ENCODE peak calls at places on chromosomes 6 and 20, in eight cellular contexts. C is endodermal cell; N is neuronal stem cell; R is mammary epithelial cell; Z is right cardiac atrium; L is cardiac muscle cell; P is CD8-positive, alpha-beta T cell; S is uterus. M is an unnamed sample. For H3K4me1, the result is how much of the 10 kb centered on the place peaks cover.

GRCh38 chr20:38473353-38473795 is 731 bp downstream of the RALGAPB start:
- DNase-seq in P (no peak), S (no peak), L (peak), C (no peak), Z (no peak), R (no peak), N (no peak), M (no peak)

GRCh38 chr6:14889172-14889571 is 356.7 kb upstream of the JARID2 start:
- DNase-seq in P (no peak), R (no peak), L (peak), S (no peak), N (no peak), Z (no peak), C (no peak), M (no peak)

GRCh38 chr6:39696986-39697788 is 28.0 kb downstream of the KIF6 start:
- DNase-seq in Z (no peak), P (no peak), N (no peak), L (no peak), C (no peak), R (no peak), S (no peak), M (no peak)

GRCh38 chr6:110951986-110952794 is 6.3 kb upstream of the GTF3C6 start:
- DNase-seq in P (no peak), R (peak), S (no peak), Z (no peak), N (no peak), L (peak), C (peak), M (no peak)

GRCh38 chr20:57831326-57831991 is 121.6 kb upstream of the PMEPA1 start:
- DNase-seq in P (no peak), C (no peak), R (no peak), L (no peak), Z (no peak), S (no peak), N (no peak), M (no peak)

GRCh38 chr6:68615965-68616364 is 19.1 kb upstream of the ADGRB3 start:
- DNase-seq in S (no peak), N (no peak), Z (no peak), L (no peak), P (no peak), C (no peak), R (no peak), M (no peak)

GRCh38 chr20:63457737-63458136 is 14.7 kb downstream of the KCNQ2 start:
- DNase-seq in P (no peak), Z (peak), L (peak), S (no peak), C (no peak), N (no peak), R (peak), M (no peak)

GRCh38 chr20:9262653-9263194 is 193.8 kb downstream of the PLCB4 start:
- DNase-seq in Z (no peak), R (no peak), P (no peak), C (no peak), S (no peak), L (peak), N (no peak), M (no peak)

DNA sequence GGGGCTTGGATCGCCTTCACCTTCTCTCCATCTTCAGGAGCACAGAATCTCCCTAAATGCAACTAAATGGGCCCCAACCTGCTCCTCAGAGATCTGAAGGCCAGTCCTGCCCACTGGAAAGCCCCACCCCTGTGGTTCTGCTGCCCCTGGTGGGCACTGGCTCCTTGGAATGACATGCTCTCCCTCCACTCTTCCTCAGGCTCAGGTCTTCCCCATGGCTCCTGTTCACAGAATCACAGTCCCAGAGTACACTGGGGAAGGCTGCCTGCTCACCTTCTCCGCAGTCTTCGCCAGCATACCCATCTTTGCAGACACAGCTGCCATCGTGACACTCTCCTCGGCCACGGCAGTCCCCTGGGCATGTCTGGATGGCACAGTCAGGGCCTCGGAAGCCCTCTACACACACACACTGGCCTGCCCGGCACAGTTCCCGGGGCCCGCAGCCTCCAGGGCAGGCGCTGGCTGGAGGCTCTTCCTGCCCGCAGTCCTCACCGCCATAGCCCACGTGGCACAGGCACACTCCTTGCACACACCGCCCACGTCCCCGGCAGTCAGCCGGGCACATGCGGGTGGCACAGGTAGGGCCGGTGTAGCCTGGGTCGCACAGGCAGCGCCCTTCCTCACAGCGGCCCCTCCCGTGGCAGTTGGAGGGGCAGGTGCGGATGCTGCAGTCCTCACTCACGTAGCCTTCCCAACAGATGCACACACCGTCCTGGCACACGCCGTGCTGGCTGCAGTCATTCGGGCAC is 13.6 kb downstream of the TNXB start:
- DNase-seq in Z (peak), N (no peak), L (no peak), R (no peak), C (no peak), S (no peak), P (no peak), M (no peak)
- H3K27ac ChIP-seq in Z (no peak), N (no peak), L (no peak), R (no peak), C (no peak), S (peak), P (no peak), M (no peak)

DNA sequence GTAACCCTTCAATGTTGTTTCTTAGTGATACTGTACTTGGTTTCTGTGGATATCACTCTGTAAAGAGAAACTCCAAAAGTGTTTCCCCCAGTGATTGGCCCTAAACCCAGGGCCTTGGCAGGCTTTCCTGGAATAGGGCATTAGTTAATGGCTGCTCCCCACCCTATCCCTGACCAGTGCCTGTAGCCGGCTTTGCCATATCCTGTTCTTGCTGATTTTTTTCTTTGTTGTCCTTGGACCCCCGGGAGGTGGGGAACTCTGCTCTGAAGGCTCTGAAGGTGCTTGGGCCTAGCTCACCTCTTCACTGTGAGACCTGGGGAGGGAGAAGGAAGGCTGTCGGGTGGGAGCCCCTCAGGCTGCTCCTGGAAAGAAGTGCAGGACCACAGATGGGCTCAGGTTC is 120.1 kb downstream of the TCP11 start:
- DNase-seq in C (peak), R (no peak), L (no peak), S (peak), Z (peak), P (no peak), N (no peak), M (peak)
- H3K4me1 ChIP-seq in C (under half), R (under half), L (half or more), S (under half), Z (under half), P (under half), N (under half), M (half or more)

DNA sequence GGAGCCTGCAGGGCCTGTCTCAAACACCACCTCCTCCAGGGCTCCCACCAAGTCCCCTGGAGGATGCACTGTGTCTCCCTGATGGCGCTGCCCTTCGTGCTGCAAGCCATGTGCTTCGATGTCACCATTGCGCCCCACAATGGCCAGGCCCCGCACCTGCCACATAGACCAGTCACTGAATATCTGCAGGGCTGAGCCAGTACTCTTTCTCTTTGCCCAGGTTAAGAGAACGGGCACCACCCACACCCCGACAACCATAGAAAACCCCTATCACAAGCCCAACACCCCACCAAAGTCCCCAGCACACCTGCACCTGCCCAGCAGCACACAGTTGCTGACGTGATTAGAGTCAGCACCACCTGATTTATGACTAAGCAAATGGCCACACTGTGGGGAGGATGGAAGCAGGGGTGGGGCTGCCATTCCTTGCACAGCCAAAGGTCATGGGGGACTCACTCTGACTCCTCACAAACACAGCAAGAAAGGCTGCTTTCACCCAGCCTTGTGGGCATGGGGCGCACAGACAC is 104.3 kb downstream of the SLC23A2 start:
- DNase-seq in P (no peak), C (peak), Z (no peak), S (no peak), R (peak), L (no peak), N (no peak), M (no peak)
- H3K27ac ChIP-seq in P (no peak), C (no peak), Z (no peak), S (no peak), R (peak), L (no peak), N (no peak), M (no peak)

GRCh38 chr6:23280445-23280844 is 711.1 kb downstream of the HDGFL1 start:
- DNase-seq in L (peak), N (no peak), R (no peak), C (no peak), Z (no peak), S (no peak), P (no peak), M (no peak)

GRCh38 chr6:23277521-23278227 is 708.3 kb downstream of the HDGFL1 start:
- DNase-seq in S (no peak), Z (no peak), P (no peak), R (no peak), L (no peak), N (no peak), C (no peak), M (no peak)

DNA sequence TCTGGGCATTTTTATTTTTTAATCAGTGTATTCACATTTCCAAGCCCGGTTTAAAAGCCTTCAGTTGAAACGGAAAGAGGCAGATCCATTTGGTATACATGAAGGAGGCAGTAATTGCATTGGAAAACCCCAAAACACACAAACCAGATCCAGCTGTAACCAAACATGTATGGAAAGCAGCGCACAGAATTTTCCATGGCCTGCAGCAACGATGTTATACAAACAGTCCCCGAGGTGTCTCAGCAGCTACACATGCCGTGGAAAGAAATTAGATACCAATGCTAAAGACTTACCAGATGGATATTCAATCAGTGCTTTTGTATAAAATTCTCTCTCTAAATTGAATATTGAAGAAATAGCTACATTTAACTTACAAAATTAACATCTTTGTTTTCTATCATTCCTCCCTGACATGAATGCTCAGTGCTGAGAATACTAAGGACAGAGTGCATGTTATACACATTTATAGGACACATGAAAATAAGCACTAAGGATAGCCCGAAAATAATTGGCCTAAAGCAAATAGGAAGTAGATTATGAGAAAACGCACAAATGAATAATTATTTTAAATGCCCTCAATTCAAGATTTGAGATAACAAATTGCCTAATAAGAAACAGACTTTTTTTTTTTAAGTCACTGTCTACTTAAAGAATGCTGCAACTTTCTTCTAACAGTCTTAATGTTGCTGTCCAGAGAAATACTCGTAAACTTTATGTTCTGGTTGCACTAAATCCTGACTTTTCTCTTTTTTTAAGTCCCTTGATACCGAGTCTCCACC is 713.1 kb downstream of the HDGFL1 start:
- DNase-seq in N (no peak), C (no peak), S (no peak), P (no peak), Z (no peak), L (no peak), R (no peak), M (no peak)
- H3K4me1 ChIP-seq in N (under half), C (under half), S (under half), P (under half), Z (under half), L (under half), R (under half), M (under half)

GRCh38 chr6:147341486-147341885 is 137.3 kb downstream of the STXBP5 start:
- DNase-seq in L (no peak), C (no peak), N (no peak), S (no peak), P (no peak), Z (no peak), R (no peak), M (no peak)
- H3K27ac ChIP-seq in L (no peak), C (no peak), N (no peak), S (no peak), P (no peak), Z (no peak), R (no peak), M (no peak)

DNA sequence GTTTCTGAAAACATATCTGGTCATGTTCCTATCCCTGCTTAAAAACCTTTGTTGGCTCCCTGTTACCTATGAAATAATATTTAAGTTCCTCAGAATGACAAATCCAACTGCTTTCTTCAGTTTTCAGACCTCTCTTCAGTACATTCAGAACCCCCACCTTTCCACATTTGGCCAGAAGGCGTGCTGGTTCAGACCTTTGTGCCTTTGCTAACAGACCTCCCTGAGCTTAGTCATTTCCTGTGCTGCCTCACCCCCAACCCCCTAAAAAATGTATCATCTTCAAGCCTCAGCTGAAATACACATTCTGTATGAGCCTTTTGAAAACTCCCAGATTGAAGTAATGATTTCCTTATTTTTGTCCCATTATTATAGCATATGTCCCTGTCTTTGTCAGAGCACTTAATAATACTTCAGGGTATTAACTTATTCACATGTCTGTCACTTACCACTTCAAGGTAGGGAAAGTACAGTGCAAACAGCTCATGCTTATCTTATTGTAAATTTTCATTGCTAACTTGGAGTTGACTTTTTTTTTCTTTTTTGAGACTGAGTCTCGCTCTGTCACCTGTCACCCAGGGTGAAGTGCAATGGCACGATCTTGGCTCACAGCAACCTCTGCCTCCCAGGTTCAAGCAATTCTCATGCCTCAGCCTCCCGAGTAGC is 19.7 kb downstream of the FAM217A start:
- DNase-seq in P (peak), C (peak), N (no peak), R (peak), S (no peak), L (peak), Z (no peak), M (no peak)
- H3K4me1 ChIP-seq in P (under half), C (under half), N (under half), R (under half), S (under half), L (under half), Z (under half), M (under half)

GRCh38 chr20:19969106-19969505 is 48.1 kb upstream of the NAA20 start:
- DNase-seq in P (no peak), C (no peak), L (peak), S (no peak), N (no peak), Z (no peak), R (no peak), M (no peak)
- H3K27ac ChIP-seq in P (no peak), C (no peak), L (peak), S (no peak), N (no peak), Z (no peak), R (no peak), M (no peak)

GRCh38 chr20:36861875-36862801 is 13.8 kb upstream of the TLDC2 start:
- DNase-seq in S (peak), N (no peak), Z (peak), C (peak), R (peak), L (peak), P (no peak), M (peak)
- H3K4me1 ChIP-seq in S (under half), N (under half), Z (under half), C (under half), R (under half), L (under half), P (under half), M (half or more)

GRCh38 chr20:17641993-17642392 is 40.0 kb downstream of the RRBP1 start:
- DNase-seq in R (no peak), P (no peak), Z (peak), C (no peak), L (no peak), N (no peak), S (no peak), M (no peak)

GRCh38 chr20:17644451-17644850 is 37.6 kb downstream of the RRBP1 start:
- DNase-seq in L (no peak), C (no peak), Z (peak), N (no peak), S (no peak), P (no peak), R (peak), M (peak)

GRCh38 chr20:17645010-17645409 is 37.0 kb downstream of the RRBP1 start:
- DNase-seq in L (no peak), P (no peak), N (no peak), Z (no peak), R (no peak), S (no peak), C (no peak), M (no peak)

GRCh38 chr20:17642404-17643269 is 39.4 kb downstream of the RRBP1 start:
- DNase-seq in C (no peak), N (no peak), P (no peak), S (no peak), L (no peak), R (no peak), Z (peak), M (no peak)

DNA sequence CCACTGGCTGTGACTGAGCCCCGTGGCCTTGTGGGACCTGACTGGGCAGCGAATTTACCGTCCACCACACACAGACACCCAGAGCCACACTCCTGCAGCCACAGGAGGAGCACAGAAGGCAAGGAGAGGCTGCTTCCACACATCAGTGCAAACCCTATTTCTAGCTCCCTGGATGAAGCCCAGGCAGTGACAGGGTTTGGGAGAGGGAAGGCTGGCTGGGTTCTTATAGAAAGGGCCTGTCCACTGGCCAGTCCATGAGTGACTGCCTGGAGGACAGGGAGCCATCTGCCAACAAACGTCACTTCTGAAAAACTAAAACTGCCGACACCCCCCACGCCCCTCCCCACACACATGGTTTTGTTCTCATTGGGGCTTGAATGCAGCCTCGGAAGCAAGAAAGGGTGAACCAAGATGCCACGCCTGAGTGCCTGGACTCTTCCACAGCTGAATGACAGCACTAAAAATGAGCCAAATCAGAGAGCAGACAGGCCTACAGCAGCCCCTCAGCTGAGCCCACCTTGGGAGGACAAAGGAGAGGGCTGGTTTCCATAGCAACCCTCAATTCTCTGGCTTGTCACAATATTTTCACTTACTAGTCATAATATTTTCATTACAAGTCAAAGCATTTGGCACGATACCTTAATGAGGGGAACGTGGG is 38.4 kb downstream of the RRBP1 start:
- DNase-seq in R (no peak), N (no peak), C (no peak), Z (peak), P (no peak), S (no peak), L (no peak), M (no peak)
- H3K27ac ChIP-seq in R (no peak), N (no peak), C (peak), Z (peak), P (no peak), S (peak), L (peak), M (no peak)

GRCh38 chr20:49980140-49981008 is 2.4 kb upstream of the SNAI1 start:
- DNase-seq in S (no peak), R (no peak), N (no peak), C (no peak), P (no peak), L (no peak), Z (no peak), M (no peak)
- H3K4me1 ChIP-seq in S (under half), R (under half), N (under half), C (under half), P (under half), L (under half), Z (under half), M (under half)